ENCODE peak calls at places on chromosome 13, in five cellular contexts. Z, L, G, W and Y are unnamed samples.

GRCh38 chr13:24746618-24747247 is 17.2 kb upstream of the RNF17 start:
- DNase-seq in Z (peak), L (no peak), G (peak), W (no peak), Y (peak)

GRCh38 chr13:100789968-100790367 is 115.4 kb upstream of the TMTC4 start:
- DNase-seq in Z (no peak), L (no peak), G (peak), W (peak), Y (no peak)

GRCh38 chr13:80444240-80445015 is 103.5 kb upstream of the SPRY2 start:
- DNase-seq in Z (no peak), L (no peak), G (no peak), W (no peak), Y (no peak)

GRCh38 chr13:20451397-20451796 is 74.3 kb downstream of the CRYL1 start:
- DNase-seq in Z (no peak), L (no peak), G (no peak), W (no peak), Y (no peak)

GRCh38 chr13:51614350-51614786 is 30.1 kb downstream of the WDFY2 start:
- DNase-seq in Z (no peak), L (peak), G (no peak), W (no peak), Y (no peak)

GRCh38 chr13:90594694-90595093 is 752.8 kb upstream of the MIR17HG start:
- DNase-seq in Z (peak), L (peak), G (peak), W (peak), Y (no peak)

GRCh38 chr13:23750383-23751121 is 138.6 kb downstream of the MIPEP start:
- DNase-seq in Z (no peak), L (no peak), G (peak), W (peak), Y (no peak)

GRCh38 chr13:112034846-112035245 is 32.1 kb upstream of the SOX1 start:
- DNase-seq in Z (no peak), L (no peak), G (no peak), W (no peak), Y (no peak)

GRCh38 chr13:112697756-112698655 is 8.2 kb downstream of the ATP11A start:
- DNase-seq in Z (no peak), L (no peak), G (no peak), W (no peak), Y (no peak)

GRCh38 chr13:110593430-110594130 is 21.8 kb upstream of the NAXD start:
- DNase-seq in Z (peak), L (peak), G (peak), W (no peak), Y (peak)

GRCh38 chr13:112067871-112068305 is 939 bp downstream of the SOX1 start:
- DNase-seq in Z (peak), L (no peak), G (no peak), W (no peak), Y (no peak)

GRCh38 chr13:27189192-27189591 is 17.6 kb upstream of the USP12 start:
- DNase-seq in Z (no peak), L (no peak), G (no peak), W (no peak), Y (no peak)

GRCh38 chr13:20161275-20161950 is 561 bp upstream of the GJA3 start:
- DNase-seq in Z (peak), L (no peak), G (no peak), W (no peak), Y (no peak)

GRCh38 chr13:108326318-108326717 is 56.8 kb downstream of the TNFSF13B start:
- DNase-seq in Z (peak), L (no peak), G (no peak), W (no peak), Y (no peak)

GRCh38 chr13:103351035-103351828 is 285.0 kb upstream of the SLC10A2 start:
- DNase-seq in Z (peak), L (no peak), G (peak), W (peak), Y (peak)

GRCh38 chr13:98997738-98998641 is 20.1 kb upstream of the DOCK9 start:
- DNase-seq in Z (no peak), L (peak), G (no peak), W (peak), Y (no peak)

GRCh38 chr13:113758651-113759524 is at the start of gene TMEM255B:
- DNase-seq in Z (peak), L (peak), G (peak), W (peak), Y (peak)

GRCh38 chr13:110405597-110406450 is 98.7 kb downstream of the COL4A2 start:
- DNase-seq in Z (no peak), L (peak), G (peak), W (no peak), Y (no peak)

GRCh38 chr13:41547253-41548000 is 90.1 kb downstream of the RGCC start:
- DNase-seq in Z (peak), L (no peak), G (peak), W (no peak), Y (no peak)

GRCh38 chr13:96796234-96796633 is 198.0 kb downstream of the OXGR1 start:
- DNase-seq in Z (no peak), L (no peak), G (peak), W (no peak), Y (no peak)